ENCODE peak calls at places on chromosomes 6 and 20, in six cellular contexts. U is amniotic epithelial cell, Z is GM10248, I is cerebellum, S is cardiac fibroblast, V is EL. A is an unnamed sample.

GRCh38 chr6:137358273-137358672 is 135.9 kb downstream of the OLIG3 start:
- DNase-seq in I (no peak), U (no peak), S (no peak), Z (no peak), V (no peak), A (no peak)

GRCh38 chr6:159969204-159969912 is 476 bp downstream of the IGF2R start:
- DNase-seq in S (peak; percentile 43), V (no peak), I (peak; percentile 16), U (peak; percentile 11), Z (peak; percentile 35), A (no peak)

GRCh38 chr6:100574836-100575235 is 110.1 kb upstream of the SIM1 start:
- DNase-seq in Z (no peak), U (no peak), S (no peak), V (no peak), I (peak; percentile 31), A (no peak)

GRCh38 chr6:122730775-122731386 is 48.6 kb upstream of the FABP7 start:
- DNase-seq in U (peak; percentile 35), S (peak; percentile 57), Z (no peak), V (peak; percentile 44), I (peak; percentile 57), A (peak; percentile 24)

GRCh38 chr20:57856658-57857057 is 146.8 kb upstream of the PMEPA1 start:
- DNase-seq in Z (no peak), I (no peak), V (no peak), S (no peak), U (no peak), A (no peak)

GRCh38 chr20:48126227-48126740 is 341.0 kb upstream of the SULF2 start:
- DNase-seq in I (no peak), S (no peak), U (no peak), Z (no peak), V (no peak), A (no peak)

GRCh38 chr20:10501377-10501776 is 66.3 kb downstream of the SLX4IP start:
- DNase-seq in U (no peak), S (peak; percentile 11), I (no peak), Z (no peak), V (no peak), A (no peak)

GRCh38 chr6:118408863-118409262 is 139.2 kb upstream of the PLN start:
- DNase-seq in V (no peak), Z (no peak), S (no peak), U (no peak), I (no peak), A (no peak)

GRCh38 chr20:56257604-56258003 is 9.1 kb downstream of the MC3R start:
- DNase-seq in S (no peak), U (no peak), I (no peak), Z (no peak), V (no peak), A (no peak)

GRCh38 chr6:26025047-26025893 is 62.0 kb upstream of the HFE start:
- DNase-seq in V (peak; percentile 76), S (peak; percentile 79), Z (no peak), I (no peak), U (peak; percentile 92), A (peak; percentile 81)

GRCh38 chr6:169800668-169801395 is 49.4 kb downstream of the ERMARD start:
- DNase-seq in I (peak; percentile 23), V (peak; percentile 68), U (peak; percentile 58), Z (no peak), S (peak; percentile 55), A (peak; percentile 77)

GRCh38 chr20:45621593-45621992 is 7.9 kb upstream of the WFDC10A start:
- DNase-seq in U (no peak), I (no peak), V (no peak), Z (no peak), S (no peak), A (no peak)

GRCh38 chr6:22079788-22080187 is 217.0 kb downstream of the PRL start:
- DNase-seq in V (peak; percentile 89), Z (no peak), S (peak; percentile 87), U (no peak), I (no peak), A (peak; percentile 45)

GRCh38 chr6:42368156-42368555 is 83.6 kb downstream of the TRERF1 start:
- DNase-seq in Z (peak; percentile 68), V (no peak), I (no peak), U (no peak), S (no peak), A (no peak)

GRCh38 chr20:48776306-48776705 is 51.5 kb downstream of the PREX1 start:
- DNase-seq in I (no peak), Z (no peak), S (peak; percentile 89), U (peak; percentile 52), V (peak; percentile 82), A (peak; percentile 92)

GRCh38 chr6:146594495-146594894 is 4.3 kb upstream of the ADGB start:
- DNase-seq in V (no peak), U (no peak), S (no peak), Z (no peak), I (no peak), A (no peak)

GRCh38 chr6:137571854-137572253 is 77.7 kb upstream of the OLIG3 start:
- DNase-seq in V (peak; percentile 32), Z (peak; percentile 33), S (peak; percentile 41), U (peak; percentile 22), I (no peak), A (peak; percentile 16)

GRCh38 chr6:111730835-111731234 is 125.2 kb upstream of the TRAF3IP2 start:
- DNase-seq in Z (no peak), I (no peak), V (no peak), S (no peak), U (no peak), A (no peak)

GRCh38 chr6:130720076-130720475 is 107.1 kb upstream of the SMLR1 start:
- DNase-seq in U (no peak), V (no peak), S (no peak), I (no peak), Z (no peak), A (no peak)

GRCh38 chr20:1938464-1939269 is 43.5 kb downstream of the SIRPA start:
- DNase-seq in I (peak; percentile 23), U (no peak), V (no peak), Z (no peak), S (no peak), A (no peak)

GRCh38 chr20:64106435-64106961 is 867 bp downstream of the NPBWR2 start:
- DNase-seq in V (no peak), Z (no peak), I (no peak), U (no peak), S (no peak), A (no peak)

GRCh38 chr6:47245745-47246371 is 63.8 kb downstream of the TNFRSF21 start:
- DNase-seq in V (no peak), I (no peak), S (peak; percentile 24), U (peak; percentile 58), Z (no peak), A (no peak)

GRCh38 chr6:12182676-12183075 is 107.5 kb upstream of the EDN1 start:
- DNase-seq in V (peak; percentile 59), S (peak; percentile 36), I (no peak), Z (no peak), U (peak; percentile 40), A (peak; percentile 47)

A was measured in foreskin fibroblast.